ENCODE peak calls at places on chromosomes 7 and 10, in seven cellular contexts. C, M, E, J, Y, H and Q are unnamed samples.

GRCh38 chr10:132417249-132417878 is 20.4 kb downstream of the PWWP2B start:
- DNase-seq in E (no peak), H (no peak), Y (no peak), M (no peak), C (no peak), J (no peak), Q (no peak)

GRCh38 chr7:2266911-2267310 is 24.9 kb downstream of the NUDT1 start:
- DNase-seq in H (peak), M (no peak), E (no peak), J (no peak), Y (no peak), C (no peak), Q (no peak)

GRCh38 chr10:89118091-89118490 is 89.0 kb downstream of the CH25H start:
- DNase-seq in H (no peak), Y (no peak), M (no peak), E (no peak), J (no peak), C (no peak), Q (no peak)

GRCh38 chr10:58017719-58018367 is 249.9 kb downstream of the IPMK start:
- DNase-seq in E (no peak), H (no peak), M (no peak), Y (no peak), J (no peak), C (no peak), Q (no peak)

GRCh38 chr10:50585921-50586739 is 37.6 kb downstream of the SGMS1 start:
- DNase-seq in C (no peak), H (no peak), M (no peak), E (no peak), Y (no peak), J (no peak), Q (no peak)

GRCh38 chr10:102612964-102613275 is 31.4 kb upstream of the TRIM8 start:
- DNase-seq in E (no peak), J (peak), H (no peak), C (peak), Y (no peak), M (no peak), Q (no peak)

GRCh38 chr7:19674266-19674960 is 34.4 kb downstream of the POLR1F start:
- DNase-seq in Y (no peak), E (no peak), J (no peak), M (no peak), H (no peak), C (no peak), Q (no peak)

GRCh38 chr10:118698421-118698820 is 56.3 kb downstream of the CACUL1 start:
- DNase-seq in Y (peak), M (no peak), H (no peak), C (no peak), J (peak), E (no peak), Q (peak)

GRCh38 chr7:133735222-133735621 is 391.9 kb upstream of the LRGUK start:
- DNase-seq in M (no peak), J (no peak), C (no peak), H (no peak), E (no peak), Y (no peak), Q (no peak)

GRCh38 chr10:10917031-10917430 is 100.6 kb upstream of the CELF2 start:
- DNase-seq in Y (no peak), M (no peak), E (no peak), C (no peak), H (no peak), J (no peak), Q (no peak)

GRCh38 chr7:91880016-91880412 is 488 bp downstream of the MTERF1 start:
- DNase-seq in J (no peak), E (no peak), C (no peak), Y (no peak), M (no peak), H (no peak), Q (no peak)

GRCh38 chr7:109986701-109987100 is 1104.2 kb upstream of the LRRN3 start:
- DNase-seq in H (no peak), C (no peak), Y (no peak), E (no peak), J (no peak), M (no peak), Q (no peak)

GRCh38 chr10:47257396-47258120 is 42.4 kb upstream of the GDF10 start:
- DNase-seq in Y (no peak), H (no peak), J (peak), E (no peak), C (no peak), M (no peak), Q (peak)

GRCh38 chr10:129888784-129889616 is 75.1 kb downstream of the EBF3 start:
- DNase-seq in M (peak), J (peak), C (no peak), H (peak), Y (peak), E (peak), Q (peak)

GRCh38 chr7:52475192-52475591 is 560.2 kb upstream of the POM121L12 start:
- DNase-seq in H (no peak), J (no peak), M (no peak), C (no peak), Y (no peak), E (no peak), Q (no peak)

GRCh38 chr10:48466611-48467240 is 138.1 kb downstream of the ARHGAP22 start:
- DNase-seq in M (no peak), C (no peak), H (peak), J (peak), E (no peak), Y (no peak), Q (no peak)

GRCh38 chr7:69232445-69233376 is 365.6 kb upstream of the AUTS2 start:
- DNase-seq in M (no peak), Y (no peak), H (no peak), C (no peak), E (no peak), J (no peak), Q (no peak)

GRCh38 chr7:41164440-41164839 is 538.5 kb downstream of the INHBA start:
- DNase-seq in M (no peak), C (no peak), H (no peak), J (no peak), E (no peak), Y (no peak), Q (no peak)

GRCh38 chr7:757741-758163 is 30.7 kb upstream of the PRKAR1B start:
- DNase-seq in M (peak), H (no peak), E (no peak), J (no peak), Y (no peak), C (peak), Q (no peak)

GRCh38 chr10:11197266-11197712 is 179.6 kb downstream of the CELF2 start:
- DNase-seq in Y (peak), H (no peak), E (no peak), M (no peak), J (no peak), C (peak), Q (peak)

GRCh38 chr7:157269341-157270059 is 67.3 kb upstream of the DNAJB6 start:
- DNase-seq in C (no peak), E (no peak), M (no peak), Y (no peak), H (no peak), J (no peak), Q (no peak)

GRCh38 chr7:55187701-55188491 is 169.1 kb downstream of the EGFR start:
- DNase-seq in Y (no peak), C (no peak), M (peak), E (no peak), J (no peak), H (no peak), Q (no peak)

GRCh38 chr10:13862541-13863233 is 275.9 kb downstream of the PRPF18 start:
- DNase-seq in M (no peak), C (no peak), E (no peak), H (no peak), Y (no peak), J (no peak), Q (no peak)

GRCh38 chr10:80462986-80463741 is 9.1 kb downstream of the TSPAN14 start:
- DNase-seq in H (no peak), C (no peak), J (no peak), Y (no peak), E (no peak), M (no peak), Q (no peak)

GRCh38 chr10:24762161-24762924 is 38.7 kb upstream of the ARHGAP21 start:
- DNase-seq in H (no peak), E (no peak), C (no peak), Y (no peak), J (no peak), M (no peak), Q (no peak)

GRCh38 chr7:98283127-98283886 is 1.8 kb downstream of the BRI3 start:
- DNase-seq in E (no peak), H (no peak), C (peak), J (no peak), M (peak), Y (no peak), Q (no peak)

GRCh38 chr7:149796287-149796860 is 23.0 kb upstream of the ZNF467 start:
- DNase-seq in H (no peak), C (no peak), J (no peak), Y (no peak), E (no peak), M (no peak), Q (no peak)

GRCh38 chr10:79422178-79422892 is 23.1 kb downstream of the ZCCHC24 start:
- DNase-seq in C (peak), E (no peak), J (no peak), Y (no peak), M (no peak), H (no peak), Q (no peak)

GRCh38 chr7:30091431-30092386 is 43.1 kb upstream of the MTURN start:
- DNase-seq in J (no peak), E (no peak), C (no peak), H (no peak), M (no peak), Y (no peak), Q (no peak)

GRCh38 chr7:93620057-93620456 is 45.5 kb upstream of the CALCR start:
- DNase-seq in Y (no peak), H (no peak), C (no peak), M (no peak), E (no peak), J (no peak), Q (no peak)

GRCh38 chr7:93620864-93621263 is 46.3 kb upstream of the CALCR start:
- DNase-seq in H (no peak), C (no peak), J (no peak), Y (no peak), E (no peak), M (no peak), Q (no peak)

GRCh38 chr7:93623816-93624215 is 49.3 kb upstream of the CALCR start:
- DNase-seq in C (no peak), J (no peak), Y (no peak), H (no peak), M (no peak), E (no peak), Q (no peak)

GRCh38 chr7:93626869-93627268 is 52.3 kb upstream of the CALCR start:
- DNase-seq in J (no peak), C (no peak), E (no peak), H (no peak), Y (no peak), M (no peak), Q (no peak)

DNA sequence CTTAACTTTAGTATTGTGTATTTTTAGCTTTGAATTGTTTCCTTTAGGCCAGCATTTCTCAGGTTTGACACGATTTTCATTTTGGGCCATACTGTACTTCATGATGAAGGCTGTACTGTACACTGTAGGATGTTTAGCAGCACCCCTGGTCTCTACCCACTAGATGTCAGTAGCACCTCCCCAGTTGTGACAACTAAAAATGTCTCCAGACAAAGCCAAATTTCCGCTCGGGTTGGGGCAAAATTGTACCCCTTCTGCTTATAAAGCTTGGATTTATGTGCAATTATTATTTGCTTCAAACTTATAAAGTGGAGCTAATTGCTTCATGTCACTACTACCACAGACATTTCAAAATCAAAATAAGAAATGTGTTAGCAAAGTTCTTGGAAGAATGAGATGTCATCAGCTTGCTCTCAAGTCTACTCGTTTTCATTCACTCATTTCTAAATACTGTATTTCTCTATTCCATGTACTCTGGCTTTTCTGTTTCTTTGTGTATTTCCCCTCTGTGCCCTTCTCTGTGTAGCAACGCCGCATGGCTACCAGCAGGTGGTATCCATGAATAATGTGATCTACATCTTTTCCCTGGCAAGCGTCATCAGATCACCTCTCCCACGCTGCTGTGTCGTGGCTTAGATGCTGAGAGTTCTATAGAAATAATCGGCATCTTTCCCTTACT is 47.7 kb upstream of the CALCR start:
- DNase-seq in H (peak), M (no peak), J (no peak), C (no peak), E (peak), Y (no peak), Q (no peak)
- TF ChIP-seq CTCF in H (peak), M (no peak), J (no peak), C (no peak), E (peak), Y (no peak), Q (peak)

DNA sequence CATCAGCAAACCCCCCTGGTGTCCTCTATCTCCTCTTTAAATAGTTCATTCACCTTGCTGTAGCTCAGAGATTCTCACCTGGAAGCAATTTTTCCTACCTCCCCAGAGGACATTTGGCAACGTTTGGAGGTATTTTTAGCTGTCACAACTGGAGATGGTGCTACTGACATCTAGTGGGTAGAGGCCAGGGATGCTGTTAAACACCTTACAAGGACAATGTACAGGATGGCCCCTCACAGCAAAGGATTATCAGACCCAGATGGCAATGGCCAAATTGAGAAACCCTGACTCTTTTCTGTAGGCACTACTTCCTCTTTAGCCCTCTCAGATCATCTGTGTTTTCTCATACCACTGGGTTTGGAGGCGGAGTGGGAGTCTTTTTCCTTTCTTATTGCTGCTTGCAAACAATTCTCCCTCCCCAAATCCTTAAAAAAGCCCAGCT is 13.2 kb upstream of the TRA2A start:
- DNase-seq in E (peak), H (peak), J (no peak), Y (peak), C (no peak), M (no peak), Q (peak)
- TF ChIP-seq CTCF in E (no peak), H (peak), J (peak), Y (peak), C (peak), M (peak), Q (peak)

GRCh38 chr7:66163186-66163610 is 41.9 kb upstream of the TPST1 start:
- DNase-seq in M (no peak), C (no peak), J (no peak), H (no peak), E (no peak), Y (no peak), Q (no peak)
- TF ChIP-seq CTCF in M (no peak), C (no peak), J (no peak), H (no peak), E (no peak), Y (no peak), Q (no peak)

GRCh38 chr10:7408494-7409044 is 2.3 kb downstream of the SFMBT2 start:
- DNase-seq in E (peak), M (peak), C (peak), J (peak), H (no peak), Y (peak), Q (peak)
- TF ChIP-seq CTCF in E (peak), M (peak), C (peak), J (peak), H (no peak), Y (peak), Q (peak)

GRCh38 chr10:27504897-27505457 is 873 bp downstream of the RAB18 start:
- DNase-seq in H (no peak), Y (no peak), M (no peak), C (no peak), E (no peak), J (no peak), Q (no peak)

GRCh38 chr10:27500886-27501285 is 3.2 kb upstream of the RAB18 start:
- DNase-seq in C (no peak), J (no peak), H (no peak), Y (no peak), M (no peak), E (no peak), Q (no peak)

GRCh38 chr10:27504007-27504890 is at the start of gene RAB18:
- DNase-seq in J (peak), C (peak), E (peak), M (peak), Y (peak), H (peak), Q (peak)

GRCh38 chr10:27503498-27504006 is 552 bp upstream of the RAB18 start:
- DNase-seq in Y (no peak), J (no peak), C (no peak), H (no peak), M (no peak), E (no peak), Q (no peak)

DNA sequence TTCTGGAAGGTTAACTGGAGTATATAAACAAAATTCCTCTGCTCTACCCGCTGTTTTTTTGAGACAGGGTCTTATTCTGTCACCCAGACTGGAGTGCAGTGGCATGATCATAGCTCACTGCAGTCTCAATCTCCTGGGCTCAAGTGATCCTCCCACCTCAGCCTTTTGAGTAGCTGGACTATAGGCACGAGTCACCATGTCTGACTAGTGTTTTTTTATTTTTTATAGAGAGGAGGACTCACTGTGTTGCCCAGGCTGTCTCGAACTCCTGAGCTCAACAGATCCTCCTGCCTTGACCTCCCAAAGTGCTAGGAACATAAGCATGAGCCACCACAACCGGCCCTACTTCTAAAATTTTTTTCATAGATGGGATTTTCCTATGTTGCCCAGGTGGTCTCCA is 2.2 kb downstream of the RAB18 start:
- DNase-seq in J (no peak), M (no peak), E (no peak), H (no peak), Y (no peak), C (no peak), Q (no peak)
- TF ChIP-seq CTCF in J (no peak), M (no peak), E (no peak), H (no peak), Y (no peak), C (no peak), Q (no peak)

DNA sequence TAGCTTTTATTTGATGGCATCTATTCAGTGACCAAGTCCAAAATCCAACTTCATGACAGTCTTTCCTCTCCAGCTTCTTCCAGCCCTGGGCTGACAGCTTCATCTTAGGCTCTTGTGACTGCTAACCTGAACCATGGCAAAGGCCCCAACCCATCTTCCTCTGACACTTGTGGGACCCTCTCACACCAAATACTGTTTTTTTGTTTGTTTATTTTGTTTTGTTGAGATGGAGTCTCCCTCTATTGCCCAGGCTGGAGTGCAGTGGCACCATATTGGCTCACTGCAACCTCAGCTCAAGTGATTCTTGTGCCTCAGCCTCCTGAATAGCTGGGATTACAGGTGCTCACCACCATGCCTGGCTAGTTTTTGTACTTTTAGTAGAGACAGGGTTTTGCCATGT is 265.2 kb downstream of the GATA3 start:
- DNase-seq in E (no peak), C (no peak), Y (no peak), M (no peak), J (no peak), H (no peak), Q (no peak)
- TF ChIP-seq CTCF in E (no peak), C (no peak), Y (no peak), M (no peak), J (no peak), H (no peak), Q (no peak)

GRCh38 chr10:61662794-61663259 is at the start of gene CABCOCO1:
- DNase-seq in J (no peak), E (peak), Y (no peak), H (peak), C (peak), M (peak), Q (no peak)
- TF ChIP-seq CTCF in J (no peak), E (no peak), Y (no peak), H (no peak), C (peak), M (no peak), Q (no peak)

GRCh38 chr7:96837583-96837982 is 127.9 kb upstream of the SEM1 start:
- DNase-seq in M (no peak), C (no peak), J (no peak), E (no peak), H (no peak), Y (peak), Q (peak)
- TF ChIP-seq CTCF in M (no peak), C (no peak), J (no peak), E (no peak), H (no peak), Y (no peak), Q (no peak)

GRCh38 chr7:158698657-158699195 is 5.9 kb downstream of the NCAPG2 start:
- DNase-seq in C (no peak), J (no peak), E (no peak), H (no peak), Y (no peak), M (no peak), Q (no peak)

GRCh38 chr7:158695056-158695455 is 9.5 kb downstream of the NCAPG2 start:
- DNase-seq in Y (no peak), M (no peak), E (no peak), C (no peak), J (no peak), H (no peak), Q (no peak)

GRCh38 chr7:158694650-158695049 is 10.0 kb downstream of the NCAPG2 start:
- DNase-seq in E (no peak), M (no peak), Y (no peak), H (no peak), C (no peak), J (no peak), Q (no peak)

GRCh38 chr7:158699341-158699740 is 5.3 kb downstream of the NCAPG2 start:
- DNase-seq in H (no peak), Y (no peak), J (no peak), M (no peak), C (no peak), E (no peak), Q (no peak)

GRCh38 chr7:158695726-158696452 is 8.7 kb downstream of the NCAPG2 start:
- DNase-seq in J (peak), H (no peak), C (peak), E (peak), Y (peak), M (no peak), Q (peak)
- TF ChIP-seq CTCF in J (peak), H (peak), C (peak), E (no peak), Y (peak), M (peak), Q (peak)